ENCODE peak calls at places on chromosomes 1 and 21, in five cellular contexts. One of them, this sample, is unnamed.

GRCh38 chr1:5389101-5389885 is 602.9 kb downstream of the NPHP4 start:
- DNase-seq in esophagus squamous epithelium: no peak
- DNase-seq in stomach: no peak
- DNase-seq in HFF-Myc: no peak
- DNase-seq in Panc1: no peak
- DNase-seq in this sample: no peak

GRCh38 chr1:23010734-23011449 is 4.8 kb downstream of the TEX46 start:
- DNase-seq in esophagus squamous epithelium: no peak
- DNase-seq in stomach: no peak
- DNase-seq in HFF-Myc: no peak
- DNase-seq in Panc1: no peak
- DNase-seq in this sample: no peak

GRCh38 chr1:160576430-160576829 is 2.9 kb downstream of the CD84 start:
- DNase-seq in esophagus squamous epithelium: no peak
- DNase-seq in stomach: no peak
- DNase-seq in HFF-Myc: no peak
- DNase-seq in Panc1: no peak
- DNase-seq in this sample: no peak

GRCh38 chr21:44967082-44968047 is 27.5 kb downstream of the SLX9 start:
- DNase-seq in esophagus squamous epithelium: no peak
- DNase-seq in stomach: no peak
- DNase-seq in HFF-Myc: no peak
- DNase-seq in Panc1: no peak
- DNase-seq in this sample: no peak

GRCh38 chr1:227756172-227756959 is 21.1 kb downstream of the SNAP47 start:
- DNase-seq in esophagus squamous epithelium: no peak
- DNase-seq in stomach: no peak
- DNase-seq in HFF-Myc: no peak
- DNase-seq in Panc1: no peak
- DNase-seq in this sample: no peak

GRCh38 chr1:231931846-231932454 is 305.4 kb downstream of the DISC1 start:
- DNase-seq in esophagus squamous epithelium: no peak
- DNase-seq in stomach: no peak
- DNase-seq in HFF-Myc: no peak
- DNase-seq in Panc1: no peak
- DNase-seq in this sample: peak

GRCh38 chr1:16173447-16174260 is 17.8 kb upstream of the EPHA2 start:
- DNase-seq in esophagus squamous epithelium: no peak
- DNase-seq in stomach: peak
- DNase-seq in HFF-Myc: no peak
- DNase-seq in Panc1: no peak
- DNase-seq in this sample: no peak

GRCh38 chr1:113438505-113439271 is 48.4 kb downstream of the MAGI3 start:
- DNase-seq in esophagus squamous epithelium: no peak
- DNase-seq in stomach: no peak
- DNase-seq in HFF-Myc: no peak
- DNase-seq in Panc1: no peak
- DNase-seq in this sample: no peak

GRCh38 chr1:108209456-108210108 is 9.4 kb upstream of the SLC25A24 start:
- DNase-seq in esophagus squamous epithelium: no peak
- DNase-seq in stomach: no peak
- DNase-seq in HFF-Myc: no peak
- DNase-seq in Panc1: no peak
- DNase-seq in this sample: no peak

GRCh38 chr1:7478797-7479499 is 292.1 kb upstream of the VAMP3 start:
- DNase-seq in esophagus squamous epithelium: no peak
- DNase-seq in stomach: peak
- DNase-seq in HFF-Myc: no peak
- DNase-seq in Panc1: no peak
- DNase-seq in this sample: no peak

GRCh38 chr21:28391938-28392337 is 600.7 kb downstream of the LTN1 start:
- DNase-seq in esophagus squamous epithelium: no peak
- DNase-seq in stomach: no peak
- DNase-seq in HFF-Myc: no peak
- DNase-seq in Panc1: no peak
- DNase-seq in this sample: no peak

GRCh38 chr1:151534662-151535278 is 5.3 kb upstream of the TUFT1 start:
- DNase-seq in esophagus squamous epithelium: no peak
- DNase-seq in stomach: peak
- DNase-seq in HFF-Myc: no peak
- DNase-seq in Panc1: no peak
- DNase-seq in this sample: peak

GRCh38 chr1:150703427-150703826 is 6.5 kb upstream of the GOLPH3L start:
- DNase-seq in esophagus squamous epithelium: no peak
- DNase-seq in stomach: no peak
- DNase-seq in HFF-Myc: no peak
- DNase-seq in Panc1: no peak
- DNase-seq in this sample: no peak

GRCh38 chr21:45153358-45154318 is 79.3 kb downstream of the ADARB1 start:
- DNase-seq in esophagus squamous epithelium: no peak
- DNase-seq in stomach: no peak
- DNase-seq in HFF-Myc: no peak
- DNase-seq in Panc1: no peak
- DNase-seq in this sample: no peak

GRCh38 chr1:164753521-164754077 is 194.6 kb downstream of the PBX1 start:
- DNase-seq in esophagus squamous epithelium: no peak
- DNase-seq in stomach: no peak
- DNase-seq in HFF-Myc: no peak
- DNase-seq in Panc1: no peak
- DNase-seq in this sample: no peak

GRCh38 chr1:53395671-53396215 is 63.5 kb upstream of the DMRTB1 start:
- DNase-seq in esophagus squamous epithelium: no peak
- DNase-seq in stomach: no peak
- DNase-seq in HFF-Myc: no peak
- DNase-seq in Panc1: no peak
- DNase-seq in this sample: no peak

GRCh38 chr1:214660900-214661299 is 57.9 kb downstream of the CENPF start:
- DNase-seq in esophagus squamous epithelium: no peak
- DNase-seq in stomach: peak
- DNase-seq in HFF-Myc: peak
- DNase-seq in Panc1: no peak
- DNase-seq in this sample: peak

GRCh38 chr1:198377702-198378101 is 162.8 kb downstream of the ATP6V1G3 start:
- DNase-seq in esophagus squamous epithelium: no peak
- DNase-seq in stomach: no peak
- DNase-seq in HFF-Myc: no peak
- DNase-seq in Panc1: no peak
- DNase-seq in this sample: no peak

GRCh38 chr1:91736999-91737615 is 148.8 kb downstream of the TGFBR3 start:
- DNase-seq in esophagus squamous epithelium: no peak
- DNase-seq in stomach: no peak
- DNase-seq in HFF-Myc: peak
- DNase-seq in Panc1: peak
- DNase-seq in this sample: no peak

GRCh38 chr1:209485167-209485566 is 98.3 kb upstream of the CAMK1G start:
- DNase-seq in esophagus squamous epithelium: no peak
- DNase-seq in stomach: no peak
- DNase-seq in HFF-Myc: no peak
- DNase-seq in Panc1: no peak
- DNase-seq in this sample: no peak

GRCh38 chr1:54335396-54336056 is 70.7 kb downstream of the SSBP3 start:
- DNase-seq in esophagus squamous epithelium: no peak
- DNase-seq in stomach: peak
- DNase-seq in HFF-Myc: peak
- DNase-seq in Panc1: no peak
- DNase-seq in this sample: no peak

GRCh38 chr1:175185918-175186317 is 6.7 kb downstream of the KIAA0040 start:
- DNase-seq in esophagus squamous epithelium: no peak
- DNase-seq in stomach: no peak
- DNase-seq in HFF-Myc: no peak
- DNase-seq in Panc1: no peak
- DNase-seq in this sample: no peak

GRCh38 chr1:54993140-54993539 is 5.6 kb upstream of the BSND start:
- DNase-seq in esophagus squamous epithelium: no peak
- DNase-seq in stomach: no peak
- DNase-seq in HFF-Myc: no peak
- DNase-seq in Panc1: no peak
- DNase-seq in this sample: no peak

GRCh38 chr1:214551436-214552173 is at the start of gene PTPN14:
- DNase-seq in esophagus squamous epithelium: no peak
- DNase-seq in stomach: peak
- DNase-seq in HFF-Myc: peak
- DNase-seq in Panc1: no peak
- DNase-seq in this sample: peak

GRCh38 chr21:38126677-38127271 is 130.0 kb upstream of the KCNJ15 start:
- DNase-seq in esophagus squamous epithelium: no peak
- DNase-seq in stomach: peak
- DNase-seq in HFF-Myc: no peak
- DNase-seq in Panc1: peak
- DNase-seq in this sample: peak

GRCh38 chr1:213623862-213624261 is 363.9 kb upstream of the PROX1 start:
- DNase-seq in esophagus squamous epithelium: no peak
- DNase-seq in stomach: no peak
- DNase-seq in HFF-Myc: no peak
- DNase-seq in Panc1: no peak
- DNase-seq in this sample: no peak

DNA sequence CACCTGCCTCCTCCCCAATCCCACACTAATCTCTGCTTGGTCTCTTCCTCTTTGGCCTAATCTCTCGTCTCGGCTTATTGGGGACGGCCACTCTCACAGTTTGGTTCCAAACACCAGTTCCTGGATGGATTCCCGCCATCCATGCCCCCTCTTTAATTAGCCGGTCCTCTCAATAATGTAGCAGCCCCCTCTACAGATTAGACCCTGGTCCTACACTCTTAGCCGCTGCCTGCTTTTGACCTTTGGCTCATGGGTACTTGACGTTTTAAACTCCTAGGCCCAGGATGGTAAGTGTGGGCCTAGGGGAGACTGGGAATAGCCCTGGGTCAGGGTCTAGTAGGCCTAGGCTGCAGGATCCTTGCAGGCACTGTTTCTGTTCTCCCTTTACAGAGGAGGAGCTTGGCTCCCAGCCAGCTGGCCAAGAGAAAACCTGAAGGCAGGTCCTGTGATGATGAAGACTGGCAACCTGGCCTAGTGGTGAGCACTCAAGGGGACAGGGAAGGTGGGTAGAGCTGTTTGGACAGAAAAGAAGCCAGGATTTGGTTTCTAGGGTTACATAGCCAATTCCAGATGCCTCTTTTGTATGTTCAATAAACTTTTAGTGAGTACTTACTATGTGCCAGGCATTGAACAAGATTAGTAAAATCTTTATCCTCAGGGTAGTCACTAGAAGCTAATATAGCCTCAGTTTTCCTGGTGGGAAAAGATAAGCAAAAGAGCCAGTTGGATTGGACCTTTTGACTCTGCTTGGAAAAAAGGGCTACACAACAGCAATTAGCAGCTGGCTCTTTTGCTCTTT is 758 bp downstream of the RAD54L start:
- DNase-seq in esophagus squamous epithelium: no peak
- DNase-seq in stomach: peak
- DNase-seq in HFF-Myc: no peak
- DNase-seq in Panc1: no peak
- DNase-seq in this sample: peak
- TF ChIP-seq CTCF in esophagus squamous epithelium: no peak
- TF ChIP-seq CTCF in stomach: no peak
- TF ChIP-seq CTCF in HFF-Myc: peak
- TF ChIP-seq CTCF in Panc1: no peak
- TF ChIP-seq CTCF in this sample: peak

GRCh38 chr1:13948396-13948795 is 248.4 kb downstream of the PRDM2 start:
- DNase-seq in esophagus squamous epithelium: no peak
- DNase-seq in stomach: no peak
- DNase-seq in HFF-Myc: no peak
- DNase-seq in Panc1: no peak
- DNase-seq in this sample: no peak

GRCh38 chr1:13948851-13949490 is 249.0 kb downstream of the PRDM2 start:
- DNase-seq in esophagus squamous epithelium: no peak
- DNase-seq in stomach: no peak
- DNase-seq in HFF-Myc: no peak
- DNase-seq in Panc1: no peak
- DNase-seq in this sample: no peak

GRCh38 chr1:13949571-13949970 is 249.6 kb downstream of the PRDM2 start:
- DNase-seq in esophagus squamous epithelium: no peak
- DNase-seq in stomach: no peak
- DNase-seq in HFF-Myc: no peak
- DNase-seq in Panc1: no peak
- DNase-seq in this sample: no peak

GRCh38 chr1:13951793-13952751 is 252.1 kb downstream of the PRDM2 start:
- DNase-seq in esophagus squamous epithelium: no peak
- DNase-seq in stomach: no peak
- DNase-seq in HFF-Myc: no peak
- DNase-seq in Panc1: no peak
- DNase-seq in this sample: no peak

DNA sequence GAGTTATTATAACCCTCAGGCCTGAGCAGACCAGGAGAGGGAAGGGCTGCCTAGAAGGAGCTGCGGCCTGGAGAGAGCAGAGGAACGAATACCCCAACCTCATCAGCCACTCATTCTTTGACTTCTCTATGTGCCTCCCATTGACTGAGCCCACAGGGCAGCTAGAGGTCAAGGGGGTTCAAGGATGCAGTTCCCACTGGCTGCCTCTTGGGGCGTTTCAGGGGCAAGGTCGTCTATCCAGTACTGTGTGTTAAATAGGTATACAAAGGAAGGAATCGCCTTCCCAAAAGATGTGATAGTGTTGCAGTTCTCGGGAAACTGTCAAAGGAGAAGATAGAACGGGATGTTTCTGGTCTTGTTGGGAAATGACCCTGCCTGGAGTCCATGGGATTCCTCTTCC is 250.6 kb downstream of the PRDM2 start:
- DNase-seq in esophagus squamous epithelium: no peak
- DNase-seq in stomach: no peak
- DNase-seq in HFF-Myc: no peak
- DNase-seq in Panc1: no peak
- DNase-seq in this sample: peak
- TF ChIP-seq CTCF in esophagus squamous epithelium: peak
- TF ChIP-seq CTCF in stomach: no peak
- TF ChIP-seq CTCF in HFF-Myc: no peak
- TF ChIP-seq CTCF in Panc1: peak
- TF ChIP-seq CTCF in this sample: peak

GRCh38 chr1:203406446-203407045 is 55.6 kb upstream of the FMOD start:
- DNase-seq in esophagus squamous epithelium: no peak
- DNase-seq in stomach: no peak
- DNase-seq in HFF-Myc: no peak
- DNase-seq in Panc1: no peak
- DNase-seq in this sample: no peak

GRCh38 chr1:203403586-203403985 is 52.7 kb upstream of the FMOD start:
- DNase-seq in esophagus squamous epithelium: no peak
- DNase-seq in stomach: no peak
- DNase-seq in HFF-Myc: no peak
- DNase-seq in Panc1: no peak
- DNase-seq in this sample: no peak

GRCh38 chr1:203404546-203404945 is 53.6 kb upstream of the FMOD start:
- DNase-seq in esophagus squamous epithelium: no peak
- DNase-seq in stomach: no peak
- DNase-seq in HFF-Myc: no peak
- DNase-seq in Panc1: no peak
- DNase-seq in this sample: no peak

GRCh38 chr1:203407301-203407700 is 56.4 kb upstream of the FMOD start:
- DNase-seq in esophagus squamous epithelium: no peak
- DNase-seq in stomach: no peak
- DNase-seq in HFF-Myc: no peak
- DNase-seq in Panc1: no peak
- DNase-seq in this sample: no peak

GRCh38 chr1:203405703-203406430 is 54.9 kb upstream of the FMOD start:
- DNase-seq in esophagus squamous epithelium: no peak
- DNase-seq in stomach: no peak
- DNase-seq in HFF-Myc: no peak
- DNase-seq in Panc1: no peak
- DNase-seq in this sample: no peak
- TF ChIP-seq CTCF in esophagus squamous epithelium: no peak
- TF ChIP-seq CTCF in stomach: no peak
- TF ChIP-seq CTCF in HFF-Myc: no peak
- TF ChIP-seq CTCF in Panc1: no peak
- TF ChIP-seq CTCF in this sample: no peak

GRCh38 chr1:188782220-188782841 is 1695.3 kb downstream of the BRINP3 start:
- DNase-seq in esophagus squamous epithelium: no peak
- DNase-seq in stomach: no peak
- DNase-seq in HFF-Myc: no peak
- DNase-seq in Panc1: peak
- DNase-seq in this sample: peak
- TF ChIP-seq CTCF in esophagus squamous epithelium: peak
- TF ChIP-seq CTCF in stomach: no peak
- TF ChIP-seq CTCF in HFF-Myc: peak
- TF ChIP-seq CTCF in Panc1: peak
- TF ChIP-seq CTCF in this sample: peak